ENCODE peak calls at places on chromosome 20, in nine cellular contexts. J, O, Z, U, F, K, C, Q and X are unnamed samples.

GRCh38 chr20:58500256-58500655 is 14.9 kb downstream of the APCDD1L start:
- DNase-seq in O (no peak), C (no peak), Q (no peak), F (no peak), K (no peak), Z (no peak), U (no peak), J (no peak), X (no peak)

GRCh38 chr20:1490643-1491042 is 577 bp downstream of the SIRPB2 start:
- DNase-seq in K (no peak), Q (no peak), C (no peak), F (no peak), Z (no peak), J (no peak), U (no peak), O (no peak), X (no peak)

GRCh38 chr20:14700641-14700965 is 363.2 kb upstream of the FLRT3 start:
- DNase-seq in U (no peak), Q (peak), C (no peak), F (peak), J (no peak), Z (no peak), K (no peak), O (no peak), X (no peak)

GRCh38 chr20:18585134-18585533 is 2.7 kb upstream of the DTD1 start:
- DNase-seq in O (no peak), Z (no peak), U (peak), C (no peak), Q (peak), K (no peak), F (peak), J (no peak), X (no peak)

GRCh38 chr20:24672181-24672880 is 202.9 kb downstream of the SYNDIG1 start:
- DNase-seq in K (no peak), Z (no peak), Q (no peak), C (no peak), J (no peak), F (no peak), O (no peak), U (no peak), X (no peak)

GRCh38 chr20:55271370-55271769 is 733.9 kb downstream of the CBLN4 start:
- DNase-seq in Z (no peak), O (no peak), J (no peak), C (no peak), Q (no peak), K (no peak), U (no peak), F (no peak), X (no peak)

GRCh38 chr20:10667077-10667401 is 6.8 kb downstream of the JAG1 start:
- DNase-seq in Z (no peak), F (no peak), U (no peak), C (peak), Q (peak), K (no peak), J (peak), O (no peak), X (no peak)

GRCh38 chr20:3672864-3673550 is 8.8 kb downstream of the ADAM33 start:
- DNase-seq in Q (no peak), Z (no peak), U (no peak), C (no peak), O (no peak), J (no peak), F (no peak), K (no peak), X (no peak)

GRCh38 chr20:58893355-58894151 is 41.0 kb downstream of the GNAS start:
- DNase-seq in K (no peak), C (no peak), U (no peak), Z (no peak), O (no peak), J (no peak), F (peak), Q (no peak), X (no peak)

GRCh38 chr20:50561379-50562078 is 51.3 kb downstream of the PTPN1 start:
- DNase-seq in O (no peak), U (peak), F (peak), J (no peak), Z (no peak), K (no peak), Q (peak), C (no peak), X (peak)

GRCh38 chr20:52295556-52295955 is 104.0 kb upstream of the ZFP64 start:
- DNase-seq in F (no peak), J (no peak), Z (no peak), K (no peak), Q (no peak), C (no peak), U (no peak), O (no peak), X (no peak)

GRCh38 chr20:1619861-1620444 is at the start of gene SIRPB1:
- DNase-seq in U (no peak), Q (no peak), C (no peak), O (no peak), J (no peak), F (no peak), Z (no peak), K (no peak), X (no peak)

GRCh38 chr20:45592574-45593189 is 13.6 kb upstream of the WFDC8 start:
- DNase-seq in Z (peak), J (no peak), C (no peak), Q (peak), U (peak), F (peak), O (no peak), K (peak), X (peak)

GRCh38 chr20:18663932-18664331 is 76.1 kb downstream of the DTD1 start:
- DNase-seq in O (no peak), Q (peak), F (peak), U (no peak), J (no peak), Z (no peak), K (no peak), C (no peak), X (no peak)

GRCh38 chr20:38242848-38243449 is 17.6 kb downstream of the KIAA1755 start:
- DNase-seq in Q (no peak), Z (no peak), J (no peak), K (no peak), U (no peak), C (no peak), O (no peak), F (no peak), X (no peak)

GRCh38 chr20:53329781-53330180 is 263.9 kb downstream of the ZNF217 start:
- DNase-seq in K (no peak), F (no peak), U (no peak), Q (no peak), O (no peak), Z (no peak), C (no peak), J (no peak), X (no peak)

GRCh38 chr20:43724383-43724782 is 2.4 kb downstream of the GTSF1L start:
- DNase-seq in J (no peak), Z (no peak), O (no peak), Q (no peak), U (no peak), K (no peak), C (no peak), F (no peak), X (no peak)

GRCh38 chr20:47400685-47401084 is 44.2 kb upstream of the ZMYND8 start:
- DNase-seq in K (no peak), U (no peak), O (no peak), Q (no peak), Z (no peak), J (no peak), F (no peak), C (no peak), X (no peak)

GRCh38 chr20:10558635-10559187 is 115.1 kb downstream of the JAG1 start:
- DNase-seq in U (no peak), O (no peak), C (no peak), Z (peak), F (peak), J (no peak), Q (peak), K (peak), X (peak)

GRCh38 chr20:32207211-32207625 is 325 bp downstream of the PLAGL2 start:
- DNase-seq in Z (no peak), F (no peak), K (no peak), C (no peak), U (no peak), J (no peak), O (no peak), Q (no peak), X (no peak)

GRCh38 chr20:32203556-32204484 is 3.7 kb downstream of the PLAGL2 start:
- DNase-seq in J (no peak), U (no peak), Z (no peak), C (peak), K (no peak), Q (no peak), O (no peak), F (no peak), X (no peak)

GRCh38 chr20:32205502-32206382 is 1.8 kb downstream of the PLAGL2 start:
- DNase-seq in C (no peak), U (peak), Q (no peak), J (no peak), F (peak), O (no peak), Z (no peak), K (peak), X (no peak)

GRCh38 chr20:32206383-32207210 is 946 bp downstream of the PLAGL2 start:
- DNase-seq in J (no peak), Q (no peak), C (no peak), F (peak), U (no peak), K (no peak), O (no peak), Z (no peak), X (no peak)

GRCh38 chr20:32204485-32205115 is 2.9 kb downstream of the PLAGL2 start:
- DNase-seq in F (no peak), J (no peak), K (no peak), O (no peak), Z (no peak), C (no peak), U (no peak), Q (no peak), X (no peak)
- H3K4me3 ChIP-seq in F (no peak), J (no peak), K (peak), O (no peak), Z (no peak), C (peak), U (no peak), Q (no peak), X (no peak)

DNA sequence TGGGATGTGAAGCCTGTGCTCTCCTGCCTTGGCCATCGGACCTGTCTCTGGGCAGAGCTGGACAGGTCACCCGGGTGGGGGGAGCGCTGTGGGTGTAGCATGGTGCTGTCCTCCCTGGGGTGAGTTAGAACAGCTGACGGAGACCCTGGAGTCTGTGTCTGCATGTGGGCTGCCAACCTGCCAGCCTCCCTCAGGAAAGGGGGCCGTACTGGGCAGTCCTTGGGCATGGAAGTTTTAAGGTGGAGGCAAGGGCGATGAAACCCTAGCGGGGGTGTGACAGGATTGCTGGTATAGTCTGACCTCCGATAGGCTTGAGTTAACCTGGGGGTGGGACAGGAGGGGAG is 2.4 kb downstream of the SOX18 start:
- DNase-seq in J (no peak), K (no peak), Z (no peak), F (no peak), O (no peak), Q (no peak), C (no peak), U (no peak), X (no peak)
- H3K4me3 ChIP-seq in J (no peak), K (no peak), Z (no peak), F (no peak), O (no peak), Q (no peak), C (no peak), U (no peak), X (no peak)

DNA sequence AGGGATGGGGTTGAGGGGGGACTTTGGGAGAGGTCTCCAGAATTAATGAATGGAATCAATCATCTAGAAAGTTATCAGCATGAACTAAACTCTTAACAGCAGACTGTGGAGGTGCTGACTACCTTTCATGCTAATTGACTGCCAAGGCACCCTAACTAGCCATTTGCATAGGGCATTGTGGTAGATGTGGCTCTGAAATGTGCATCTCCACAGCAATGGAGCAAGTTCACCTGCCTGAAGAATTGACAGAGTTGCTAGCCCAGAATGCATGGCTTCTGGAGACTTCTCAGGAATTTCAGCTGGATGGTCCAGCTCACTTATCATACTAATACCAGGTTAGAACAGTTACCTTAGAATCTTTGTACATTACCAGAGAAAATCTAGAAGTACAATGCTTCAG is 745.6 kb downstream of the KIF16B start:
- DNase-seq in Z (no peak), K (no peak), U (no peak), F (no peak), O (no peak), C (no peak), J (no peak), Q (no peak), X (no peak)
- H3K4me3 ChIP-seq in Z (no peak), K (no peak), U (no peak), F (no peak), O (no peak), C (no peak), J (no peak), Q (no peak), X (no peak)

DNA sequence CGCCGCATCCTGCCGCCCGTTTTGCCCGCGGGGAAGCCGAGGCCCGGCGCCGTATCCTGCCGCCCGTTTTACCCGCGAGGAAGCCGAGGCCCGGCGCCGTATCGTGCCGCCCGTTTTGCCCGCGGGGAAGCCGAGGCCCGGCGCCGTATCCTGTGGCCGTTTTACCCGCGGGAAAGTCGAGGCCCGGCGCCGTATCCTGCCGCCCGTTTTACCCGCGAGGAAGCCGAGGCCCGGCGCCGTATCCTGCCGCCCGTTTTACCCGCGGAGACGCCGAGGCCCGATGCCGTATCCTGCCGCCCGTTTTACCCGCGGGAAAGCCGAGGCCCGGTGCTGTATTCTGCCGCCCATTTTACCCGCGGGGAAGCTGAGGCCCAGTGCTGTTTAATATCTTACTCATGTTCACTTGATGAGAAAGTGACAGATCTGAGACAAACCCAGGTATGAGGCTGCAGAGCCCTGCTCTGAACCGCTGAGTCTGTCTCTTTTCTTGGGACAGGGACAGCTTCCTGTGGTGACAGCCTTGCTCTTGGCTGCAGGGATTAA is 129.4 kb downstream of the CDH26 start:
- DNase-seq in Z (no peak), Q (peak), O (no peak), C (no peak), F (no peak), K (no peak), J (no peak), U (no peak), X (no peak)
- H3K4me3 ChIP-seq in Z (no peak), Q (no peak), O (no peak), C (no peak), F (peak), K (no peak), J (no peak), U (no peak), X (no peak)

GRCh38 chr20:9110916-9111432 is 42.1 kb downstream of the PLCB4 start:
- DNase-seq in Z (no peak), F (peak), U (no peak), C (no peak), J (no peak), Q (no peak), K (no peak), O (no peak), X (no peak)

GRCh38 chr20:9114709-9115108 is 45.8 kb downstream of the PLCB4 start:
- DNase-seq in Q (no peak), K (no peak), O (no peak), U (no peak), F (no peak), J (no peak), C (no peak), Z (no peak), X (no peak)

GRCh38 chr20:9117548-9117947 is 48.7 kb downstream of the PLCB4 start:
- DNase-seq in F (no peak), U (no peak), C (no peak), K (no peak), Z (no peak), O (no peak), Q (no peak), J (no peak), X (no peak)

GRCh38 chr20:9110365-9110764 is 41.5 kb downstream of the PLCB4 start:
- DNase-seq in J (no peak), F (peak), C (no peak), Z (no peak), U (no peak), Q (no peak), K (no peak), O (no peak), X (no peak)

GRCh38 chr20:9112541-9113515 is 43.9 kb downstream of the PLCB4 start:
- DNase-seq in J (no peak), U (peak), Q (peak), Z (no peak), K (peak), C (peak), F (peak), O (no peak), X (no peak)
- H3K4me3 ChIP-seq in J (no peak), U (no peak), Q (no peak), Z (no peak), K (no peak), C (no peak), F (no peak), O (no peak), X (no peak)